ENCODE peak calls at places on chromosomes 11 and 22, in nine cellular contexts. Q, L, D, Y, I, M, S, T and G are unnamed samples.

GRCh38 chr11:17063171-17064002 is 14.1 kb downstream of the RPS13 start:
- DNase-seq in Y (peak; percentile 35), M (peak; percentile 86), L (no peak), D (peak; percentile 73), Q (peak; percentile 62), S (peak; percentile 50), I (peak; percentile 45), T (peak; percentile 82), G (peak; percentile 71)

GRCh38 chr11:112776834-112777793 is 184.1 kb upstream of the NCAM1 start:
- DNase-seq in T (no peak), Q (no peak), D (no peak), L (no peak), S (no peak), I (no peak), M (no peak), Y (no peak), G (no peak)

GRCh38 chr11:73429121-73429740 is 53.0 kb downstream of the RELT start:
- DNase-seq in I (peak; percentile 68), L (no peak), Y (peak; percentile 50), Q (peak; percentile 19), T (no peak), D (peak; percentile 60), S (peak; percentile 69), M (no peak), G (no peak)

GRCh38 chr22:24950272-24950902 is 2.1 kb upstream of the KIAA1671 start:
- DNase-seq in Y (peak; percentile 62), L (no peak), D (peak; percentile 69), S (peak; percentile 26), T (no peak), M (no peak), I (peak; percentile 63), Q (peak; percentile 53), G (no peak)

GRCh38 chr11:47143322-47143721 is 33.4 kb downstream of the ARFGAP2 start:
- DNase-seq in S (peak; percentile 57), Q (peak; percentile 95), M (peak; percentile 72), D (peak; percentile 78), Y (peak; percentile 85), L (no peak), T (no peak), I (peak; percentile 79), G (no peak)

GRCh38 chr22:17783773-17784480 is 9.7 kb upstream of the BID start:
- DNase-seq in I (no peak), Y (no peak), M (no peak), L (no peak), D (no peak), T (no peak), S (no peak), Q (no peak), G (no peak)

GRCh38 chr11:66317766-66318575 is 1.1 kb upstream of the CD248 start:
- DNase-seq in M (peak; percentile 42), D (peak; percentile 95), L (no peak), Y (peak; percentile 89), Q (peak; percentile 79), I (peak; percentile 95), T (no peak), S (peak; percentile 75), G (peak; percentile 49)

GRCh38 chr11:102879801-102880200 is 5.0 kb upstream of the MMP12 start:
- DNase-seq in I (no peak), T (no peak), L (no peak), Y (no peak), M (no peak), Q (no peak), D (no peak), S (no peak), G (no peak)

GRCh38 chr22:49971232-49972162 is 10.9 kb downstream of the PIM3 start:
- DNase-seq in I (peak; percentile 50), D (peak; percentile 45), L (peak; percentile 85), M (peak; percentile 76), S (peak; percentile 9), Y (peak; percentile 51), T (peak; percentile 97), Q (no peak), G (peak; percentile 92)

GRCh38 chr11:61815790-61816735 is 740 bp downstream of the FADS1 start:
- DNase-seq in Y (peak; percentile 56), T (peak; percentile 61), Q (peak; percentile 80), L (peak; percentile 86), D (peak; percentile 83), I (peak; percentile 58), S (peak; percentile 49), M (peak; percentile 54), G (peak; percentile 30)

GRCh38 chr11:41189711-41190477 is 269.6 kb downstream of the LRRC4C start:
- DNase-seq in D (no peak), T (no peak), Y (no peak), L (no peak), I (no peak), S (no peak), M (no peak), Q (no peak), G (no peak)

GRCh38 chr22:43185860-43186261 is 1.1 kb downstream of the TTLL12 start:
- DNase-seq in Q (peak; percentile 42), S (peak; percentile 20), D (no peak), Y (peak; percentile 12), T (peak; percentile 69), L (no peak), M (peak; percentile 87), I (peak; percentile 29), G (peak; percentile 78)

GRCh38 chr22:23781533-23781932 is 5.2 kb upstream of the SMARCB1 start:
- DNase-seq in D (peak; percentile 57), L (no peak), T (no peak), I (peak; percentile 69), M (no peak), S (peak; percentile 32), Q (peak; percentile 87), Y (peak; percentile 79), G (no peak)

GRCh38 chr11:27162237-27162636 is 121.6 kb downstream of the BBOX1 start:
- DNase-seq in M (no peak), D (no peak), Y (no peak), S (no peak), T (no peak), I (no peak), Q (no peak), L (no peak), G (no peak)

GRCh38 chr11:77865805-77866204 is 44.9 kb downstream of the AAMDC start:
- DNase-seq in L (no peak), S (peak; percentile 27), T (no peak), Y (peak; percentile 33), D (no peak), M (no peak), Q (no peak), I (peak; percentile 57), G (no peak)

GRCh38 chr22:41478891-41479521 is 10.1 kb downstream of the ACO2 start:
- DNase-seq in Y (peak; percentile 42), I (peak; percentile 21), T (no peak), S (no peak), Q (peak; percentile 13), L (no peak), D (peak; percentile 68), M (no peak), G (no peak)

GRCh38 chr22:40588726-40589125 is 47.8 kb downstream of the MRTFA start:
- DNase-seq in Y (peak; percentile 80), S (peak; percentile 49), D (peak; percentile 88), Q (peak; percentile 94), L (no peak), T (no peak), M (no peak), I (peak; percentile 59), G (peak; percentile 18)

GRCh38 chr11:9039194-9039593 is 35.4 kb upstream of the NRIP3 start:
- DNase-seq in M (no peak), I (no peak), Y (no peak), D (peak; percentile 46), Q (peak; percentile 87), S (no peak), T (no peak), L (no peak), G (no peak)

GRCh38 chr22:42316988-42317387 is 46.5 kb upstream of the TCF20 start:
- DNase-seq in I (peak; percentile 52), Q (peak; percentile 77), L (no peak), D (peak; percentile 5), Y (peak; percentile 44), T (peak; percentile 85), M (no peak), S (no peak), G (peak; percentile 84)

GRCh38 chr11:80163441-80163840 is 722.6 kb upstream of the TENM4 start:
- DNase-seq in Y (no peak), S (no peak), I (no peak), Q (peak; percentile 10), M (no peak), T (no peak), D (no peak), L (no peak), G (no peak)

GRCh38 chr11:75527130-75527529 is 1.4 kb upstream of the GDPD5 start:
- DNase-seq in T (no peak), I (no peak), D (no peak), L (no peak), S (no peak), Y (no peak), Q (no peak), M (no peak), G (no peak)
- H3K4me3 ChIP-seq in T (no peak overlapping the region), I (no peak overlapping the region), D (no peak overlapping the region), L (no peak overlapping the region), S (no peak overlapping the region), Y (no peak overlapping the region), Q (no peak overlapping the region), M (no peak overlapping the region), G (no peak overlapping the region)

DNA sequence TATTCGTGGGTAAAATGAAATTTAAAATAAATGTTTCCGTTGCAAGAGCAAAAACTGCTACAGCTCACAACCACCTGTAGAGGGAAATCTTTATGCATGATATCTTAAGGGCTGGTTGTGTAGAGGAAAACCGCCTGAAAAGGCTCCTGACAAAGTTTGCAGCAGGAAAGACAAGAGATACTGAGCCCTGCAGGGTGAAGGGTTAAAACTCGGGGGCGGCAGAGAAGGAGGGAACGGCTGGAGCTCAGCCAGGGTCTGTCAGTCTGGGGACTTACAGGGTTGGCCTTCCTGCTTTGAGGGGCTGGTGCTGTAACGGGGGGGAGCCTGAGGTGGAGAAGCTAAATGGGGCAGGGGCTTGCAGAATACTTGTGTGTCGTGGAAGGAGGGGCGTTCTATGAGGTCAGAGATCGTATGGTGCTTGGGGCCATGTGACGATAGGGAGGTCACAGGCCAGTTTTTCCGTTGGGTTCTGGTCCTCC is 122.9 kb upstream of the HSD17B12 start:
- DNase-seq in S (no peak), T (no peak), M (no peak), Y (no peak), L (no peak), Q (no peak), I (peak; percentile 22), D (no peak), G (no peak)
- H3K4me3 ChIP-seq in S (no peak overlapping the region), T (no peak overlapping the region), M (no peak overlapping the region), Y (no peak overlapping the region), L (no peak overlapping the region), Q (no peak overlapping the region), I (no peak overlapping the region), D (no peak overlapping the region), G (no peak overlapping the region)

GRCh38 chr22:20106849-20107237 is 9.1 kb upstream of the RANBP1 start:
- DNase-seq in Y (no peak), Q (no peak), I (no peak), S (no peak), T (peak; percentile 27), M (no peak), L (no peak), D (no peak), G (no peak)
- H3K4me3 ChIP-seq in Y (no peak overlapping the region), Q (no peak overlapping the region), I (no peak overlapping the region), S (no peak overlapping the region), T (no peak overlapping the region), M (no peak overlapping the region), L (no peak overlapping the region), D (no peak overlapping the region), G (no peak overlapping the region)

GRCh38 chr11:33699515-33700424 is 856 bp downstream of the C11orf91 start:
- DNase-seq in Q (peak; percentile 51), L (peak; percentile 78), Y (no peak), D (peak; percentile 51), I (no peak), T (no peak), S (no peak), M (peak; percentile 31), G (peak; percentile 84)
- H3K4me3 ChIP-seq in Q (peak overlapping the region; percentile 9), L (peak overlapping the region; percentile 66), Y (peak overlapping the region; percentile 71), D (peak overlapping the region; percentile 38), I (peak overlapping the region; percentile 41), T (peak overlapping the region; percentile 58), S (peak overlapping the region; percentile 53), M (no peak overlapping the region), G (peak overlapping the region; percentile 68)